ENCODE peak calls at places on chromosomes 7 and 10, in eight cellular contexts. One of them, this sample, is unnamed.

GRCh38 chr7:112199035-112199655 is 7.1 kb downstream of the DOCK4 start:
- DNase-seq in A549: peak
- DNase-seq in HCT116: no peak
- DNase-seq in H1: no peak
- DNase-seq in endothelial cell of umbilical vein: peak
- DNase-seq in K562: no peak
- DNase-seq in WTC11: no peak
- DNase-seq in SK-N-SH: no peak
- DNase-seq in this sample: peak

GRCh38 chr10:118035358-118036031 is 11.2 kb downstream of the RAB11FIP2 start:
- DNase-seq in HCT116: no peak
- DNase-seq in K562: no peak
- DNase-seq in endothelial cell of umbilical vein: no peak
- DNase-seq in H1: no peak
- DNase-seq in SK-N-SH: no peak
- DNase-seq in A549: no peak
- DNase-seq in WTC11: no peak
- DNase-seq in this sample: peak

GRCh38 chr10:69709366-69709941 is 79.4 kb downstream of the FAM241B start:
- DNase-seq in H1: no peak
- DNase-seq in K562: no peak
- DNase-seq in A549: no peak
- DNase-seq in endothelial cell of umbilical vein: no peak
- DNase-seq in WTC11: no peak
- DNase-seq in SK-N-SH: no peak
- DNase-seq in HCT116: no peak
- DNase-seq in this sample: no peak

GRCh38 chr7:36262706-36263484 is 109.8 kb downstream of the EEPD1 start:
- DNase-seq in WTC11: no peak
- DNase-seq in A549: no peak
- DNase-seq in K562: no peak
- DNase-seq in endothelial cell of umbilical vein: no peak
- DNase-seq in HCT116: no peak
- DNase-seq in SK-N-SH: no peak
- DNase-seq in H1: no peak
- DNase-seq in this sample: peak

GRCh38 chr7:50818324-50818723 is 35.6 kb upstream of the GRB10 start:
- DNase-seq in WTC11: no peak
- DNase-seq in HCT116: no peak
- DNase-seq in SK-N-SH: no peak
- DNase-seq in K562: no peak
- DNase-seq in endothelial cell of umbilical vein: peak
- DNase-seq in H1: no peak
- DNase-seq in A549: no peak
- DNase-seq in this sample: no peak

GRCh38 chr7:102933763-102934162 is 21.0 kb downstream of the LRRC17 start:
- DNase-seq in SK-N-SH: peak
- DNase-seq in HCT116: no peak
- DNase-seq in A549: no peak
- DNase-seq in WTC11: peak
- DNase-seq in H1: peak
- DNase-seq in K562: no peak
- DNase-seq in endothelial cell of umbilical vein: no peak
- DNase-seq in this sample: no peak

GRCh38 chr7:141359740-141360413 is 191.3 kb upstream of the AGK start:
- DNase-seq in SK-N-SH: no peak
- DNase-seq in endothelial cell of umbilical vein: no peak
- DNase-seq in HCT116: no peak
- DNase-seq in K562: no peak
- DNase-seq in WTC11: no peak
- DNase-seq in A549: no peak
- DNase-seq in H1: no peak
- DNase-seq in this sample: no peak

GRCh38 chr7:129781856-129782256 is 170.3 kb downstream of the NRF1 start:
- DNase-seq in A549: no peak
- DNase-seq in endothelial cell of umbilical vein: no peak
- DNase-seq in H1: no peak
- DNase-seq in HCT116: no peak
- DNase-seq in K562: no peak
- DNase-seq in WTC11: peak
- DNase-seq in SK-N-SH: peak
- DNase-seq in this sample: no peak

GRCh38 chr7:105355701-105356100 is 33.0 kb downstream of the SRPK2 start:
- DNase-seq in H1: no peak
- DNase-seq in WTC11: no peak
- DNase-seq in endothelial cell of umbilical vein: no peak
- DNase-seq in K562: no peak
- DNase-seq in HCT116: no peak
- DNase-seq in A549: no peak
- DNase-seq in SK-N-SH: no peak
- DNase-seq in this sample: no peak

GRCh38 chr10:98376485-98376884 is 38.5 kb downstream of the PYROXD2 start:
- DNase-seq in H1: no peak
- DNase-seq in K562: no peak
- DNase-seq in endothelial cell of umbilical vein: no peak
- DNase-seq in HCT116: no peak
- DNase-seq in A549: no peak
- DNase-seq in SK-N-SH: no peak
- DNase-seq in WTC11: no peak
- DNase-seq in this sample: no peak

GRCh38 chr10:80104066-80104926 is 25.8 kb downstream of the TMEM254 start:
- DNase-seq in H1: no peak
- DNase-seq in K562: peak
- DNase-seq in WTC11: no peak
- DNase-seq in A549: no peak
- DNase-seq in endothelial cell of umbilical vein: peak
- DNase-seq in SK-N-SH: peak
- DNase-seq in HCT116: no peak
- DNase-seq in this sample: no peak

GRCh38 chr7:140025241-140025640 is 37.5 kb downstream of the PARP12 start:
- DNase-seq in WTC11: no peak
- DNase-seq in A549: no peak
- DNase-seq in HCT116: no peak
- DNase-seq in endothelial cell of umbilical vein: no peak
- DNase-seq in SK-N-SH: no peak
- DNase-seq in H1: no peak
- DNase-seq in K562: no peak
- DNase-seq in this sample: no peak

GRCh38 chr10:91700273-91700672 is 67.4 kb upstream of the PPP1R3C start:
- DNase-seq in A549: no peak
- DNase-seq in K562: no peak
- DNase-seq in HCT116: no peak
- DNase-seq in SK-N-SH: no peak
- DNase-seq in WTC11: no peak
- DNase-seq in H1: no peak
- DNase-seq in endothelial cell of umbilical vein: no peak
- DNase-seq in this sample: no peak

GRCh38 chr7:35787925-35788324 is 12.9 kb upstream of the SEPTIN7 start:
- DNase-seq in SK-N-SH: no peak
- DNase-seq in HCT116: no peak
- DNase-seq in endothelial cell of umbilical vein: no peak
- DNase-seq in H1: no peak
- DNase-seq in A549: no peak
- DNase-seq in K562: no peak
- DNase-seq in WTC11: no peak
- DNase-seq in this sample: no peak

GRCh38 chr10:133166828-133167692 is 7.0 kb downstream of the KNDC1 start:
- DNase-seq in HCT116: no peak
- DNase-seq in endothelial cell of umbilical vein: no peak
- DNase-seq in H1: no peak
- DNase-seq in SK-N-SH: no peak
- DNase-seq in A549: no peak
- DNase-seq in K562: no peak
- DNase-seq in WTC11: no peak
- DNase-seq in this sample: no peak

GRCh38 chr10:11036424-11037011 is 18.8 kb downstream of the CELF2 start:
- DNase-seq in SK-N-SH: peak
- DNase-seq in HCT116: no peak
- DNase-seq in H1: no peak
- DNase-seq in endothelial cell of umbilical vein: peak
- DNase-seq in K562: peak
- DNase-seq in WTC11: peak
- DNase-seq in A549: peak
- DNase-seq in this sample: no peak

DNA sequence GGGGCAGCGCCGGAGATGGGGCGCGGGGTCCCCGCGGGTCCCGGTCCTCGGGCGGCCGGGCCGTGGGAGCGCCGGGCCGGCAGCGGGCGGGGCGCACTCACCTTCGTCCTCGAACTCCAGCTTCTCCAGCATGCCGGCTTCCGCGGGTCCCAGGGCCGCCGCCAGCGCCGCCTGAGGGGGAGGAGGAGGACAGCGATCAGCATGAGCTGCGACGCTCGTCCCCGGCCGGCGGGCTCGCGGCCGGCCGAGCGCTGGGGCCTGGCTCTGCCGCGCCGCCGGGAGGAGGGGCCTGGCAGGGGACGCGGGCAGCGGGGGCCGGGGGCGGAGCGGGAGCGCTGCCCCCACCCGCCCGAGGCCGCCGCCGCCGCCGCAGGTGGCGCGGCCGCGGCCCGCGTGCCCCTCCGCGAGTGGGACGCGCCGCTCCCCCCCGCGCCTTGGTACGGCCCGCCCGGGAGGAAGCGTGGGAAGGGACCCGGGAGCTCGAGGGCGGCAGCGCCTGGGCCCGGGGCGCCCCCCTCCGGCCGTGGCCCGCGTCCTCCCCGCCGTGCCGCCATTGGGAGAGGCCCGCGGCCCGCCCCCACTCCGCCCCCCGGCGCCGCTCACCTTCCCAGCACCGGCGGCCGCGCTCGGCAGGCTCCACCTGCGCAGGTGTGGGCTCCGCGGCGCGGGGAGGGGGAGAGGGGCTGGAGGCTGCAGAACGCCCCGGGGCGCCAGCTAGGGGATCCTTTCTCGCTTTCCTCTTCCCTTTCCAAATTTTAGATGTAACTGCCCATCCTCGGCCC is 112.5 kb upstream of the RHEB start:
- DNase-seq in K562: peak
- DNase-seq in endothelial cell of umbilical vein: peak
- DNase-seq in H1: peak
- DNase-seq in WTC11: peak
- DNase-seq in A549: peak
- DNase-seq in SK-N-SH: peak
- DNase-seq in HCT116: no peak
- DNase-seq in this sample: peak
- TF ChIP-seq MAX in K562: peak
- TF ChIP-seq MAX in endothelial cell of umbilical vein: no peak
- TF ChIP-seq MAX in H1: peak
- TF ChIP-seq MAX in WTC11: no peak
- TF ChIP-seq MAX in A549: peak
- TF ChIP-seq MAX in SK-N-SH: peak
- TF ChIP-seq MAX in HCT116: peak
- TF ChIP-seq MAX in this sample: no peak

DNA sequence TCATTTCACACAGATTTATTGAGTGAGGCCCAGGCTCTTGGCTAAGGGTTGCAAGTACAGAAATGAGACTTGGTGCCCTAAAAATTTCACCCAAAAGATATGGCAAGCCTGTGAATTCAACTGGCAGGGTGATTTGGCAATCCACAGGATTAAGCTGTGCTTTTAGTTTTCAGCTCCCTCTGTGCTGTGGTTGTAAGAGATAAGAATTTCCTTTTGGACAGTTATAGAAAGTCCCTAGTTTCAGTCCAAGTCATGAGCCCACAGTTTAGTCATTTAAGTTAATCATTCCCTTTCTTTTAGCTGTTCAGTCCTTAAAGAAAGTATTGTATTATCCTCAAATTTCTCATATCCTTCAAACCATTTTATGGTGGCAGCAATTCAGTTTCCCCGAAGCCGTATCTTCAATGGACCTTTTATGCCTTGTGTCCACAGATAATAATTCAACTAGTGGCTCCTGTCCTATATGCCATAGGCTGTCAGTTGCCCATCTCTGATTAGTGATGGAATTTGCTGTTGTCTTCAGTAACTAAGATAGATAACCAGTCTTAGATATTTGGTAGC is 73.4 kb upstream of the NAMPT start:
- DNase-seq in endothelial cell of umbilical vein: no peak
- DNase-seq in A549: no peak
- DNase-seq in H1: no peak
- DNase-seq in HCT116: no peak
- DNase-seq in SK-N-SH: no peak
- DNase-seq in K562: peak
- DNase-seq in WTC11: no peak
- DNase-seq in this sample: no peak
- TF ChIP-seq CTCF in endothelial cell of umbilical vein: no peak
- TF ChIP-seq CTCF in A549: no peak
- TF ChIP-seq CTCF in H1: no peak
- TF ChIP-seq CTCF in HCT116: no peak
- TF ChIP-seq CTCF in SK-N-SH: no peak
- TF ChIP-seq CTCF in K562: no peak
- TF ChIP-seq CTCF in WTC11: no peak
- TF ChIP-seq CTCF in this sample: no peak

DNA sequence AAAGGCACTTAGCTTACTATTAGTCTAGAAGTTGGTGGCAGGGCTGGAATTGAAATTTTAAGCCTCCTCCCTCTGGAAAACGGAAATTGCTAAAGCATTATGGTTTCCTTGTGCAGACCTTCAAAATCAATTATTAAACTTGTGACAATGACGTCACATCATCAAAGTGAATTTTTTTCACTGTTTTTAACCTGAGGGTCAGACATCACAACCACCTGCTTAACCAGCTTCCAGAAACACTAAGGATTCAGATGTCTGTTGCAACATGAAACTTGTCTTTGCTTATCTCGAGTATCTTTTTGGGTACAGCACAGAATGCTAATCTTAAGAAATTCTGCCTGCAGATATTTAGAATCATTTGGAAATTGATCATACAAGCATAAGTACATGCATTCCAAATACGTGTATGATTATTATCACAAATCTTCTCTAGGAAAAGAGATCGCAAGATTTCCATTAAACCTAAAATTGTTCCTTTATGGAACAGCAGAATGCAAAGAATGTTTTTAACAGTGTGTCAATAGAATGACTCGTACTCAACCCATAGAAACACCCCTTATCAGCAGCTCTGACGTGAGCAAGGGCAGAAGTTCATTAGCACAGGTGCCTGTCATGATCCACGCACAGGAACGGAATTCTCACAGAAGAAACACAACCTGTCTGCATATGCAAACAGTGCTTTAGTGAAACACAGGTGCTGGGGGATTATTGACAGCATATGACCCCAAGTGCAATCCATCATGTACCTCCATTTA is 4.1 kb upstream of the GTPBP4 start:
- DNase-seq in H1: no peak
- DNase-seq in A549: no peak
- DNase-seq in endothelial cell of umbilical vein: peak
- DNase-seq in WTC11: no peak
- DNase-seq in K562: no peak
- DNase-seq in HCT116: no peak
- DNase-seq in SK-N-SH: no peak
- DNase-seq in this sample: no peak
- TF ChIP-seq MAX in H1: no peak
- TF ChIP-seq MAX in A549: no peak
- TF ChIP-seq MAX in endothelial cell of umbilical vein: no peak
- TF ChIP-seq MAX in WTC11: no peak
- TF ChIP-seq MAX in K562: no peak
- TF ChIP-seq MAX in HCT116: no peak
- TF ChIP-seq MAX in SK-N-SH: no peak
- TF ChIP-seq MAX in this sample: no peak

DNA sequence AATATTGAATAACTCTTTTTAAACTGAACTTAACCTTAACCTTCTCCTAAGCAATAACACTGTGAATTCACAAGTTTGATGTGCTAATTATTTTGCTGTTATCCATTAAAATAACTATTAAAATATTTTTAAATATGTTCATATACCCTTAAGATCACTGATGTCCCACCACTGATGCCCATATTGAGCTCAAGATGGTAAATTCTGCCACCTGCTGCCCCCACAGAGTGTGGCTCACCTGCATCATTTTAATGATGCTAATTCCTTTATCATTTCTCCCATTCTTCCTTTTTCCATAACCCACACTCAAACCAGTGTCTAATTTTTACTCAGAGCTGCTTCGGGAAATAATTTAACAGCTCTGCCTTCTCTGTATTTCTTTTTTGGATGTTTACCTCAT is 82.3 kb upstream of the ARID5B start:
- DNase-seq in endothelial cell of umbilical vein: no peak
- DNase-seq in A549: no peak
- DNase-seq in K562: no peak
- DNase-seq in SK-N-SH: no peak
- DNase-seq in WTC11: no peak
- DNase-seq in HCT116: no peak
- DNase-seq in H1: no peak
- DNase-seq in this sample: no peak
- TF ChIP-seq CTCF in endothelial cell of umbilical vein: no peak
- TF ChIP-seq CTCF in A549: no peak
- TF ChIP-seq CTCF in K562: no peak
- TF ChIP-seq CTCF in SK-N-SH: no peak
- TF ChIP-seq CTCF in WTC11: no peak
- TF ChIP-seq CTCF in HCT116: peak
- TF ChIP-seq CTCF in H1: no peak
- TF ChIP-seq CTCF in this sample: no peak

This sample was measured in NB4.